ENCODE peak calls at places on chromosomes 3 and 15, in seven cellular contexts. S is NAMALWA, O is NCI-H2029, R is G401, I is hypothalamus, P is nephron progenitor cell, Y is pancreas. D is an unnamed sample.
A peak's percentile ranks its signal among the peaks of the same experiment; 100 is the strongest.

GRCh38 chr15:29695486-29696167 is 126.6 kb downstream of the TJP1 start:
- DNase-seq in S (peak; percentile 21), O (no peak), R (no peak), I (no peak), P (no peak), Y (no peak), D (peak; percentile 21)

GRCh38 chr3:47404420-47404819 is 23.6 kb downstream of the PTPN23 start:
- DNase-seq in S (no peak), O (no peak), R (no peak), I (no peak), P (no peak), Y (no peak), D (no peak)

GRCh38 chr3:172877011-172877410 is 126.5 kb downstream of the ECT2 start:
- DNase-seq in S (no peak), O (no peak), R (no peak), I (no peak), P (peak; percentile 29), Y (no peak), D (no peak)

GRCh38 chr3:129577925-129578742 is 28.3 kb downstream of the PLXND1 start:
- DNase-seq in S (peak; percentile 92), O (no peak), R (no peak), I (no peak), P (no peak), Y (no peak), D (peak; percentile 54)

GRCh38 chr15:67509918-67510317 is 11.0 kb upstream of the C15orf61 start:
- DNase-seq in S (no peak), O (no peak), R (no peak), I (no peak), P (no peak), Y (no peak), D (no peak)

GRCh38 chr3:93992211-93992610 is 12.3 kb downstream of the ARL13B start:
- DNase-seq in S (no peak), O (no peak), R (no peak), I (no peak), P (no peak), Y (no peak), D (no peak)

GRCh38 chr15:70532536-70533186 is 230.7 kb downstream of the UACA start:
- DNase-seq in S (no peak), O (no peak), R (no peak), I (no peak), P (no peak), Y (no peak), D (no peak)

GRCh38 chr15:101187820-101188516 is 63.9 kb downstream of the CHSY1 start:
- DNase-seq in S (no peak), O (no peak), R (no peak), I (no peak), P (no peak), Y (no peak), D (peak; percentile 52)

GRCh38 chr15:44726568-44727461 is 9.5 kb upstream of the TRIM69 start:
- DNase-seq in S (peak; percentile 94), O (no peak), R (no peak), I (no peak), P (no peak), Y (no peak), D (peak; percentile 97)

GRCh38 chr3:108381531-108381930 is 85.2 kb downstream of the HHLA2 start:
- DNase-seq in S (no peak), O (no peak), R (no peak), I (no peak), P (no peak), Y (no peak), D (no peak)

GRCh38 chr3:101036676-101037075 is 43.5 kb upstream of the ABI3BP start:
- DNase-seq in S (no peak), O (no peak), R (no peak), I (no peak), P (no peak), Y (no peak), D (no peak)

GRCh38 chr3:40908612-40909011 is 290.7 kb upstream of the CTNNB1 start:
- DNase-seq in S (no peak), O (no peak), R (no peak), I (no peak), P (no peak), Y (no peak), D (no peak)

GRCh38 chr15:78461171-78461881 is 23.3 kb downstream of the IREB2 start:
- DNase-seq in S (peak; percentile 32), O (no peak), R (no peak), I (no peak), P (no peak), Y (no peak), D (no peak)

GRCh38 chr3:172808969-172809546 is 58.5 kb downstream of the ECT2 start:
- DNase-seq in S (peak; percentile 63), O (peak; percentile 32), R (peak; percentile 49), I (no peak), P (no peak), Y (no peak), D (peak; percentile 25)